ENCODE peak calls at places on chromosomes 7 and 10, in five cellular contexts. T is transverse colon, N is IMR-90, K is neural progenitor cell, C is BE2C. F is an unnamed sample. For H3K4me1, the result is how much of the 10 kb centered on the place peaks cover.

GRCh38 chr10:133114251-133114650 is 26.5 kb downstream of the ADGRA1 start:
- DNase-seq in T (no peak), N (no peak), K (no peak), C (no peak), F (no peak)

GRCh38 chr7:155431711-155432110 is 26.2 kb upstream of the EN2 start:
- DNase-seq in N (no peak), K (no peak), T (no peak), C (no peak), F (no peak)

GRCh38 chr10:20616918-20617801 is 280.0 kb downstream of the NEBL start:
- DNase-seq in N (no peak), C (no peak), K (no peak), T (no peak), F (no peak)

GRCh38 chr7:135177021-135177696 is 6.7 kb upstream of the CYREN start:
- DNase-seq in T (no peak), N (no peak), K (no peak), C (no peak), F (no peak)

GRCh38 chr7:156781972-156782371 is 111.0 kb downstream of the LMBR1 start:
- DNase-seq in K (no peak), C (no peak), N (no peak), T (no peak), F (no peak)

GRCh38 chr10:111598433-111599059 is 521.7 kb downstream of the ADRA2A start:
- DNase-seq in C (peak), N (peak), T (peak), K (peak), F (peak)

GRCh38 chr10:82826132-82826531 is 951.1 kb downstream of the NRG3 start:
- DNase-seq in K (no peak), T (no peak), N (no peak), C (peak), F (no peak)

GRCh38 chr10:74078037-74078436 is 72.6 kb downstream of the AP3M1 start:
- DNase-seq in C (no peak), K (no peak), N (peak), T (no peak), F (no peak)

GRCh38 chr10:131653140-131653539 is 247.7 kb upstream of the PPP2R2D start:
- DNase-seq in T (no peak), C (no peak), N (no peak), K (no peak), F (peak)

GRCh38 chr10:78203915-78204818 is 170.5 kb downstream of the RPS24 start:
- DNase-seq in N (no peak), T (no peak), K (no peak), C (peak), F (peak)

GRCh38 chr10:30583778-30584415 is 45.7 kb downstream of the LYZL2 start:
- DNase-seq in T (peak), C (no peak), N (peak), K (no peak), F (peak)

GRCh38 chr7:150862356-150862755 is 10.0 kb downstream of the AOC1 start:
- DNase-seq in K (no peak), N (no peak), C (no peak), T (no peak), F (no peak)

GRCh38 chr7:13920053-13920697 is 69.3 kb downstream of the ETV1 start:
- DNase-seq in T (peak), C (peak), N (peak), K (peak), F (no peak)

GRCh38 chr10:43292745-43293676 is 26.1 kb upstream of the RASGEF1A start:
- DNase-seq in C (peak), T (peak), N (peak), K (peak), F (peak)

GRCh38 chr10:102644646-102645387 is 538 bp downstream of the TRIM8 start:
- DNase-seq in T (peak), N (peak), K (peak), C (peak), F (peak)

GRCh38 chr7:118220583-118220982 is 3.9 kb upstream of the ANKRD7 start:
- DNase-seq in N (no peak), C (no peak), K (no peak), T (no peak), F (no peak)

GRCh38 chr7:66950763-66951162 is 29.7 kb downstream of the TMEM248 start:
- DNase-seq in N (peak), C (no peak), T (no peak), K (no peak), F (no peak)

GRCh38 chr7:4182605-4183300 is 499.3 kb upstream of the FOXK1 start:
- DNase-seq in C (no peak), N (no peak), T (no peak), K (no peak), F (no peak)

GRCh38 chr7:103651978-103652377 is 206.0 kb upstream of the SLC26A5 start:
- DNase-seq in T (no peak), K (no peak), C (no peak), N (no peak), F (no peak)

GRCh38 chr10:95475827-95476481 is 85.2 kb downstream of the SORBS1 start:
- DNase-seq in C (no peak), T (peak), N (no peak), K (no peak), F (no peak)

GRCh38 chr7:2255145-2256139 is 13.4 kb downstream of the NUDT1 start:
- DNase-seq in C (no peak), N (no peak), K (no peak), T (no peak), F (no peak)

GRCh38 chr10:91054325-91054724 is 133.4 kb upstream of the ANKRD1 start:
- DNase-seq in T (no peak), N (no peak), K (peak), C (no peak), F (no peak)

GRCh38 chr7:21944616-21945373 is 904 bp downstream of the CDCA7L start:
- DNase-seq in C (no peak), N (peak), K (peak), T (peak), F (peak)

GRCh38 chr7:87223666-87224065 is 4.1 kb upstream of the TMEM243 start:
- DNase-seq in T (no peak), C (no peak), K (no peak), N (peak), F (no peak)

GRCh38 chr7:26195867-26196266 is 4.7 kb downstream of the HNRNPA2B1 start:
- DNase-seq in K (no peak), C (no peak), N (no peak), T (no peak), F (no peak)

GRCh38 chr7:107327986-107328569 is 141.8 kb upstream of the GPR22 start:
- DNase-seq in T (no peak), N (peak), C (no peak), K (no peak), F (no peak)

GRCh38 chr7:24979863-24980694 is at the start of gene OSBPL3:
- DNase-seq in N (peak), K (peak), T (peak), C (peak), F (peak)

DNA sequence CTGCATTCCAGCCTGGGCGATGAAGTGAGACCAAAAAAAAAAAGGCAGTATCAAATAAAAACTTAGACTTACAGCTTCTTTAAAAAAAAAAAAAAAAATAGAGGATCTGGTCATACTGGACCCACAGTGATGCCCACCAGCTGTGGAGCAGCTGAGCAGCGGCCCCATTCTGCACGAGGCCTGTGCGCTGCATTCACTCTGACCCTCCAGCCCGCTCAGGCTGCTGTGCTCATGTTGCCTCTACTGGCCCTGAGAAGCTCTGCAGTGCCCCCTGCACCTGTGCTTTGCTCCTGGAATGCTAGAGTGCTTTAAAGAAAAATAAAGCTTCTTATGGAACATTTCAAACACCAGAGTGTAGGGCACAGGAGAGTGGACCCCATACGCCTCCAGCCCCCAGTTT is 33.2 kb downstream of the TMEM120A start:
- DNase-seq in N (no peak), T (no peak), K (peak), C (no peak), F (no peak)
- TF ChIP-seq CTCF in N (no peak), T (no peak), K (peak), C (peak), F (no peak)

DNA sequence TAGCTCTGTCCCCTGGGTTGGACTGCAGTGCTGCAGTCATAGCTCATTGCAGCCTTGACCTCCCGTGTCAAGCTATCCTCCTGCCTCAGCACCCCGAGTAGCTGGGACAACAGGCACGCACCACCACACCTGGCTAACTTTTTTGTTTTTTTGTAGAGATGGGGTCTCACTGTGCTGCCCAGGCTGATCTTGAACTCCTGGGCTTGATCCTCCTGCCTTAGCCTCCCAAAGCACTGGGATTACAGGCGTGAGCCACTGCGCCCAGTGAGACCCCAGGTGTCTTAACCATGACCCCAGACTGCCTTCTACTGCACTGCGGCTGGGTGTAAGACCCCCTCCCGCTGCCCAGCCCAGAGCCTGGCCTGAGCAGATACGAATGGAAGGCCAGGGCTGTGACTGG is 36.3 kb downstream of the GTF2IRD1 start:
- DNase-seq in K (no peak), T (no peak), C (no peak), N (no peak), F (no peak)
- H3K4me1 ChIP-seq in K (under half), T (under half), C (under half), N (under half), F (under half)

DNA sequence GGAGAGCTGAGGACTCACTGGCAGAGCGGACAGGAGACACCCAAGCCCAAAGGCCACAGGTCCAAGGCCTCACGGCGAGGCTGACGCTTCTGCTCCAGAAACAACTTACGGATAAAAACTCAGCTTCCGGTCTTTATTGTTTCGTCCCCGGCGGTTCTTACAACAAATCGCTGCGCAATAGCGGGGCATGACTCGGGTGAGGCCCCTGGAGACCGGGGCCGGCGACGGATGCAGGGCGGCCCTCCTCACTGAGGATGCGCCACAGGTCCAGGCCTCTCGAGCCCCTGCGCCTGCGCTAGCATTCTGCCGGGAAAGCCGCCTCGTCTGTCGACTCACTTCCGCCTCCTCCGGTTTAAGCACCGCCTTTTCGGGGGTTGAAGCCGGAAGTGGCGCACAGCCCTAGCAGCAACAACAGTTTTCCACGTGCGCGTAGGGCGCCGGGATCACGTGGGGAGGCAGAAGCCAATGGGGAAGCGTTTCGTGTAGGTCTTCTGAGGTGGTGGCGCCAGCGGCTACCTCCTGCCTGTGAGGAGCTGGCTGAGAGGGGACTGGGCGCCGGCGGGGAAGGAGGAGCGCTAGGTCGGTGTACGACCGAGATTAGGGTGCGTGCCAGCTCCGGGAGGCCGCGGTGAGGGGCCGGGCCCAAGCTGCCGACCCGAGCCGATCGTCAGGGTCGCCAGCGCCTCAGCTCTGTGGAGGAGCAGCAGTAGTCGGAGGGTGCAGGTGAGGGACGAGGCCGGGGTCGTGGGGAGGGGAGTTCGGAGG is at the start of the genes DNAJB9 and THAP5:
- DNase-seq in K (peak), T (peak), C (peak), N (peak), F (peak)
- TF ChIP-seq CTCF in K (no peak), T (no peak), C (no peak), N (no peak), F (no peak)

GRCh38 chr10:134205-134742 is 981 bp upstream of the ZMYND11 start:
- DNase-seq in C (no peak), T (no peak), N (peak), K (peak), F (peak)

GRCh38 chr10:134743-135600 is at the start of gene ZMYND11:
- DNase-seq in K (peak), C (peak), N (peak), T (peak), F (peak)

GRCh38 chr10:136465-136762 is 1.2 kb downstream of the ZMYND11 start:
- DNase-seq in N (no peak), T (no peak), C (no peak), K (no peak), F (no peak)

GRCh38 chr10:135601-136464 is 578 bp downstream of the ZMYND11 start:
- DNase-seq in K (peak), N (peak), T (peak), C (peak), F (peak)

GRCh38 chr10:132961-133898 is 2.0 kb upstream of the ZMYND11 start:
- DNase-seq in N (peak), K (peak), C (no peak), T (no peak), F (no peak)
- H3K4me1 ChIP-seq in N (under half), K (under half), C (under half), T (under half), F (under half)